ENCODE peak calls at places on chromosomes 11 and 22, in nine cellular contexts. J is H1, P is transverse colon, U is epithelial cell of esophagus, H is lower leg skin, R is astrocyte of the spinal cord, N is neural crest cell, I is fibroblast of lung, V is thoracic aorta. L is an unnamed sample.
A peak's percentile ranks its signal among the peaks of the same experiment; 100 is the strongest.

GRCh38 chr11:123194308-123195181 is 503 bp downstream of the CLMP start:
- DNase-seq in J (no peak), U (peak; percentile 47), P (no peak), H (no peak), I (no peak), R (peak; percentile 46), V (no peak), N (no peak), L (peak; percentile 17)

GRCh38 chr11:94185387-94186084 is 56.9 kb downstream of the PANX1 start:
- DNase-seq in H (no peak), I (peak; percentile 92), N (no peak), J (no peak), U (no peak), V (no peak), R (peak; percentile 80), P (no peak), L (peak; percentile 82)

GRCh38 chr11:45289369-45289768 is 3.2 kb upstream of the SYT13 start:
- DNase-seq in P (no peak), R (peak; percentile 53), H (no peak), J (no peak), N (no peak), I (peak; percentile 70), U (peak; percentile 66), V (no peak), L (peak; percentile 62)

GRCh38 chr11:31870609-31871309 is 59.6 kb upstream of the PAX6 start:
- DNase-seq in V (no peak), I (peak; percentile 33), J (peak; percentile 84), H (no peak), R (peak; percentile 32), P (peak; percentile 26), U (peak; percentile 58), N (peak; percentile 81), L (no peak)

GRCh38 chr22:50271519-50271970 is 1.4 kb upstream of the MAPK11 start:
- DNase-seq in N (peak; percentile 67), R (peak; percentile 64), J (peak; percentile 88), P (peak; percentile 75), H (no peak), V (no peak), I (peak; percentile 63), U (peak; percentile 73), L (no peak)

GRCh38 chr11:100932474-100933100 is 197.0 kb downstream of the PGR start:
- DNase-seq in V (no peak), R (peak; percentile 56), U (peak; percentile 45), H (no peak), I (peak; percentile 27), J (no peak), N (no peak), P (no peak), L (peak; percentile 40)

GRCh38 chr22:47597041-47597440 is 834.6 kb downstream of the TBC1D22A start:
- DNase-seq in I (no peak), V (no peak), U (no peak), R (no peak), P (no peak), J (no peak), N (no peak), H (no peak), L (no peak)

GRCh38 chr22:38718414-38718813 is 12.7 kb downstream of the GTPBP1 start:
- DNase-seq in V (peak; percentile 51), R (peak; percentile 65), I (peak; percentile 77), P (peak; percentile 79), N (no peak), U (peak; percentile 91), H (peak; percentile 65), J (no peak), L (peak; percentile 87)

GRCh38 chr11:106208795-106209194 is 131.3 kb downstream of the AASDHPPT start:
- DNase-seq in H (no peak), J (no peak), N (no peak), P (no peak), V (no peak), R (no peak), U (no peak), I (no peak), L (no peak)

GRCh38 chr11:34707462-34707840 is 86.6 kb downstream of the EHF start:
- DNase-seq in V (no peak), N (no peak), P (no peak), H (no peak), J (no peak), R (no peak), I (no peak), U (peak; percentile 73), L (no peak)

GRCh38 chr22:20399866-20400605 is 6.1 kb downstream of the ZNF74 start:
- DNase-seq in V (no peak), P (no peak), I (no peak), H (no peak), U (no peak), N (no peak), R (no peak), J (no peak), L (no peak)

GRCh38 chr11:65882191-65883057 is 2.8 kb downstream of the CTSW start:
- DNase-seq in V (no peak), U (no peak), R (no peak), J (no peak), N (no peak), P (peak; percentile 6), I (no peak), H (no peak), L (no peak)

GRCh38 chr11:96228911-96229310 is 114.1 kb downstream of the MAML2 start:
- DNase-seq in I (peak; percentile 86), V (no peak), P (no peak), U (no peak), N (no peak), J (no peak), R (no peak), H (no peak), L (no peak)

GRCh38 chr11:111527279-111527678 is 12.7 kb downstream of the HOATZ start:
- DNase-seq in V (no peak), N (no peak), R (no peak), I (no peak), J (no peak), H (no peak), P (no peak), U (no peak), L (no peak)

GRCh38 chr11:111526501-111526900 is 11.9 kb downstream of the HOATZ start:
- DNase-seq in N (no peak), H (no peak), V (no peak), J (no peak), P (no peak), I (peak; percentile 89), U (peak; percentile 87), R (peak; percentile 72), L (no peak)

GRCh38 chr11:111531156-111531555 is 9.4 kb upstream of the LAYN start:
- DNase-seq in H (no peak), P (no peak), V (no peak), U (peak; percentile 62), R (peak; percentile 33), N (no peak), J (no peak), I (no peak), L (no peak)

GRCh38 chr11:111530091-111530490 is 10.4 kb upstream of the LAYN start:
- DNase-seq in R (peak; percentile 35), H (no peak), V (no peak), U (peak; percentile 61), N (no peak), I (peak; percentile 88), J (no peak), P (no peak), L (no peak)

DNA sequence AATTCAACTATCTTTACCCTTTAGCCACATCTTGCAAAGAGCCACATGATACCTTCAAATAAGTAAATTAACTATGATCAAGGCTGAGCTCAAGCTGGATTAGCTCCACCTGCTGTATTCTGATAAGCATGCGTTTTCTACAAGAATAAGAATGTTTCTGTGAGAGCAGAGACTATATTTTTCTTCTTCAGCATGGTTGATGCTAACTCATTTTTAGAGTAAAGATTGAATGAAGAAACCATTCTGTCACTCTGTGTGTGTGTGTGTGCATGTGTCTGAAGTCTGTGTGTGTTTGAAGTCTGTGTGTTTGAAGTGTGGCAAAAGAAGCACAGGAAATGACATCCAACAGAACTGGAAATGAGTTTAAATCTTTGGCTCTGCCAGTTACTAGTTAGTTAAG is 12.0 kb upstream of the LAYN start:
- DNase-seq in I (peak; percentile 23), P (no peak), N (no peak), R (no peak), H (no peak), U (no peak), V (no peak), J (no peak), L (no peak)
- TF ChIP-seq CTCF in I (peak; percentile 20), P (no peak), N (no peak), R (no peak), H (no peak), U (peak; percentile 27), V (no peak), J (no peak), L (no peak)

DNA sequence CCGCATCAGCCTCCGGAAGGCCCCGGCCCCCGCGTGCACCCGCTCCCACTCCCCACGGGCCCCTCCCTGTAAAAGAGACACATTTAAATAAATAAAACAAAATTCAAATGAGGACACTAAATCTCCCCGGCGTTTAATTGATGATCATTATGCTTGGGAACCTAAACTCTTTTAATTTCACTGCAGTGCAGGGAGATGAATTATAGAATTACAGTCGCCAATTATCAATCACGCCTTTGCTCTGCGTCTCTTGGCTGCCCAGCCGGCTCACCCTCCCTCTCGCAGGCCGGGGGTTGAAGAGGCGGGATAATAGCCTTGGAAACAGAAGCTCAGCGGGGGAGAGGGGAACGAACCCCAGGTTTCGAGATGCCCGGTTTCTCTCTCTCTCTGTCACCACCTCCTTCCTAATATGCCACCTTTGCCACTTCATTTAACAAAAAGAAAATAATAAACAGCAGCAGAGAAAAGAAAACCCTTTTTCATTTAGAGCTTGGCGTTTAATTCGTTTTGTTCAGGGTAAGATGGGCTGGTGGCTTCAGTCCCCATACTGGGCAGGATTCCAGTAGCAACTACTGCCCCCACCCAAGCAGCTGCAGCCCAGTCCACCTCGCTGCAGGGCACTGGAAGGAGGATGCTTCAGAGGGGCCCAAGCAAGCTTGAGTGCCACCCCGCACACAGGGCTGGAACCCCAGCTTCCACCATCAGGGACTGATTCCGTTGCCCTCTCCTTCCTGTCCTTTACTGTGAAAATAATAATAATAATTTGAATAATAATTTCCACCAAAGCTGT is 271.8 kb downstream of the BUD13 start:
- DNase-seq in P (no peak), J (no peak), R (no peak), V (no peak), H (no peak), U (no peak), N (no peak), I (no peak), L (no peak)
- TF ChIP-seq CTCF in P (no peak), J (no peak), R (no peak), V (no peak), H (no peak), U (no peak), N (no peak), I (no peak), L (no peak)

GRCh38 chr11:64746486-64746885 is 2.5 kb upstream of the RASGRP2 start:
- DNase-seq in R (no peak), U (no peak), V (no peak), P (no peak), J (no peak), H (no peak), I (no peak), N (no peak), L (no peak)
- TF ChIP-seq CTCF in R (no peak), U (no peak), V (no peak), P (no peak), J (no peak), H (no peak), I (no peak), N (no peak), L (no peak)

GRCh38 chr11:104899226-104899625 is 966 bp upstream of the CASP12 start:
- DNase-seq in V (no peak), J (no peak), N (no peak), U (no peak), I (no peak), H (no peak), R (no peak), P (no peak), L (no peak)
- TF ChIP-seq CTCF in V (no peak), J (no peak), N (no peak), U (no peak), I (no peak), H (no peak), R (no peak), P (no peak), L (no peak)

GRCh38 chr11:1309498-1310314 is at the start of gene TOLLIP:
- DNase-seq in J (peak; percentile 98), N (peak; percentile 97), U (peak; percentile 90), I (peak; percentile 79), H (peak; percentile 92), R (peak; percentile 89), P (peak; percentile 97), V (peak; percentile 72), L (peak; percentile 89)
- TF ChIP-seq CTCF in J (no peak), N (peak; percentile 31), U (no peak), I (peak; percentile 16), H (no peak), R (peak; percentile 23), P (peak; percentile 33), V (peak; percentile 20), L (no peak)

L was measured in HFFc6.